ENCODE peak calls at places on chromosomes 11 and 22, in nine cellular contexts. One of them, this sample, is unnamed.

GRCh38 chr11:110565690-110566336 is 136.1 kb downstream of the FDX1 start:
- DNase-seq in A549: no peak
- DNase-seq in fibroblast of lung: no peak
- DNase-seq in NCI-H2171 treated with DMSO at 0.1 percent for 48 hours: peak
- DNase-seq in putamen: no peak
- DNase-seq in C1 segment of cervical spinal cord: no peak
- DNase-seq in stimulated activated CD8-positive, alpha-beta memory T cell treated with anti-CD3 and anti-CD28 coated beads, Interleukin-2, amount 100 ng/mL, for 1 hour: no peak
- DNase-seq in nephron progenitor cell: no peak
- DNase-seq in nucleus accumbens: no peak
- DNase-seq in this sample: no peak

GRCh38 chr11:106160494-106160893 is 83.0 kb downstream of the AASDHPPT start:
- DNase-seq in nephron progenitor cell: no peak
- DNase-seq in C1 segment of cervical spinal cord: no peak
- DNase-seq in fibroblast of lung: no peak
- DNase-seq in nucleus accumbens: no peak
- DNase-seq in NCI-H2171 treated with DMSO at 0.1 percent for 48 hours: no peak
- DNase-seq in putamen: no peak
- DNase-seq in stimulated activated CD8-positive, alpha-beta memory T cell treated with anti-CD3 and anti-CD28 coated beads, Interleukin-2, amount 100 ng/mL, for 1 hour: no peak
- DNase-seq in A549: no peak
- DNase-seq in this sample: no peak

GRCh38 chr22:22973336-22973735 is 85.7 kb downstream of the IGLL5 start:
- DNase-seq in C1 segment of cervical spinal cord: no peak
- DNase-seq in putamen: no peak
- DNase-seq in nucleus accumbens: no peak
- DNase-seq in stimulated activated CD8-positive, alpha-beta memory T cell treated with anti-CD3 and anti-CD28 coated beads, Interleukin-2, amount 100 ng/mL, for 1 hour: no peak
- DNase-seq in nephron progenitor cell: no peak
- DNase-seq in NCI-H2171 treated with DMSO at 0.1 percent for 48 hours: no peak
- DNase-seq in A549: no peak
- DNase-seq in fibroblast of lung: no peak
- DNase-seq in this sample: no peak

GRCh38 chr22:47816121-47816915 is 1053.9 kb downstream of the TBC1D22A start:
- DNase-seq in A549: no peak
- DNase-seq in fibroblast of lung: no peak
- DNase-seq in C1 segment of cervical spinal cord: no peak
- DNase-seq in nucleus accumbens: no peak
- DNase-seq in NCI-H2171 treated with DMSO at 0.1 percent for 48 hours: no peak
- DNase-seq in nephron progenitor cell: no peak
- DNase-seq in stimulated activated CD8-positive, alpha-beta memory T cell treated with anti-CD3 and anti-CD28 coated beads, Interleukin-2, amount 100 ng/mL, for 1 hour: no peak
- DNase-seq in putamen: no peak
- DNase-seq in this sample: no peak

GRCh38 chr22:24455751-24456426 is 28.5 kb downstream of the ADORA2A start:
- DNase-seq in A549: no peak
- DNase-seq in stimulated activated CD8-positive, alpha-beta memory T cell treated with anti-CD3 and anti-CD28 coated beads, Interleukin-2, amount 100 ng/mL, for 1 hour: no peak
- DNase-seq in putamen: no peak
- DNase-seq in C1 segment of cervical spinal cord: no peak
- DNase-seq in NCI-H2171 treated with DMSO at 0.1 percent for 48 hours: no peak
- DNase-seq in nephron progenitor cell: no peak
- DNase-seq in nucleus accumbens: no peak
- DNase-seq in fibroblast of lung: no peak
- DNase-seq in this sample: no peak

GRCh38 chr22:35116817-35117216 is 50.9 kb downstream of the ISX start:
- DNase-seq in nephron progenitor cell: no peak
- DNase-seq in stimulated activated CD8-positive, alpha-beta memory T cell treated with anti-CD3 and anti-CD28 coated beads, Interleukin-2, amount 100 ng/mL, for 1 hour: no peak
- DNase-seq in NCI-H2171 treated with DMSO at 0.1 percent for 48 hours: no peak
- DNase-seq in nucleus accumbens: no peak
- DNase-seq in A549: no peak
- DNase-seq in C1 segment of cervical spinal cord: no peak
- DNase-seq in fibroblast of lung: no peak
- DNase-seq in putamen: no peak
- DNase-seq in this sample: no peak

GRCh38 chr22:35601743-35602633 is 15.1 kb downstream of the MB start:
- DNase-seq in C1 segment of cervical spinal cord: no peak
- DNase-seq in putamen: no peak
- DNase-seq in NCI-H2171 treated with DMSO at 0.1 percent for 48 hours: no peak
- DNase-seq in nephron progenitor cell: no peak
- DNase-seq in nucleus accumbens: no peak
- DNase-seq in A549: peak
- DNase-seq in stimulated activated CD8-positive, alpha-beta memory T cell treated with anti-CD3 and anti-CD28 coated beads, Interleukin-2, amount 100 ng/mL, for 1 hour: no peak
- DNase-seq in fibroblast of lung: peak
- DNase-seq in this sample: no peak

GRCh38 chr22:46430961-46431838 is 95.7 kb downstream of the TRMU start:
- DNase-seq in fibroblast of lung: no peak
- DNase-seq in stimulated activated CD8-positive, alpha-beta memory T cell treated with anti-CD3 and anti-CD28 coated beads, Interleukin-2, amount 100 ng/mL, for 1 hour: no peak
- DNase-seq in nephron progenitor cell: no peak
- DNase-seq in A549: no peak
- DNase-seq in nucleus accumbens: no peak
- DNase-seq in NCI-H2171 treated with DMSO at 0.1 percent for 48 hours: no peak
- DNase-seq in C1 segment of cervical spinal cord: no peak
- DNase-seq in putamen: no peak
- DNase-seq in this sample: no peak

GRCh38 chr11:103631841-103632240 is 404.6 kb upstream of the DDI1 start:
- DNase-seq in putamen: no peak
- DNase-seq in nephron progenitor cell: no peak
- DNase-seq in fibroblast of lung: peak
- DNase-seq in NCI-H2171 treated with DMSO at 0.1 percent for 48 hours: no peak
- DNase-seq in stimulated activated CD8-positive, alpha-beta memory T cell treated with anti-CD3 and anti-CD28 coated beads, Interleukin-2, amount 100 ng/mL, for 1 hour: no peak
- DNase-seq in C1 segment of cervical spinal cord: no peak
- DNase-seq in nucleus accumbens: no peak
- DNase-seq in A549: peak
- DNase-seq in this sample: no peak

GRCh38 chr11:80365980-80366379 is 925.1 kb upstream of the TENM4 start:
- DNase-seq in putamen: no peak
- DNase-seq in fibroblast of lung: peak
- DNase-seq in C1 segment of cervical spinal cord: no peak
- DNase-seq in stimulated activated CD8-positive, alpha-beta memory T cell treated with anti-CD3 and anti-CD28 coated beads, Interleukin-2, amount 100 ng/mL, for 1 hour: no peak
- DNase-seq in nephron progenitor cell: no peak
- DNase-seq in A549: no peak
- DNase-seq in nucleus accumbens: no peak
- DNase-seq in NCI-H2171 treated with DMSO at 0.1 percent for 48 hours: no peak
- DNase-seq in this sample: no peak

This sample was measured in hypothalamus.